ENCODE peak calls at places on chromosomes 13 and 19, in nine cellular contexts. S, A, Q, N, L, D, Z, Y and O are unnamed samples.
A peak's percentile ranks its signal among the peaks of the same experiment; 100 is the strongest.

GRCh38 chr13:63351081-63351480 is 1935.4 kb upstream of the PCDH20 start:
- DNase-seq in S (no peak), A (no peak), Q (no peak), N (no peak), L (no peak), D (no peak), Z (no peak), Y (no peak), O (no peak)

GRCh38 chr19:46125447-46125846 is 959 bp upstream of the IGFL3 start:
- DNase-seq in S (no peak), A (no peak), Q (no peak), N (no peak), L (no peak), D (no peak), Z (no peak), Y (no peak), O (no peak)

GRCh38 chr13:113616991-113617749 is 32.6 kb downstream of the TFDP1 start:
- DNase-seq in S (peak; percentile 52), A (peak; percentile 56), Q (peak; percentile 59), N (peak; percentile 60), L (no peak), D (no peak), Z (no peak), Y (no peak), O (no peak)

GRCh38 chr19:31314849-31315620 is 34.2 kb downstream of the TSHZ3 start:
- DNase-seq in S (no peak), A (no peak), Q (no peak), N (no peak), L (no peak), D (no peak), Z (no peak), Y (no peak), O (no peak)

GRCh38 chr13:40058757-40059236 is 403.3 kb downstream of the COG6 start:
- DNase-seq in S (no peak), A (no peak), Q (no peak), N (no peak), L (no peak), D (no peak), Z (no peak), Y (no peak), O (no peak)

GRCh38 chr13:48715977-48716376 is 62.2 kb downstream of the CYSLTR2 start:
- DNase-seq in S (no peak), A (no peak), Q (no peak), N (no peak), L (no peak), D (no peak), Z (no peak), Y (no peak), O (no peak)

GRCh38 chr19:3964256-3965194 is 6.4 kb downstream of the DAPK3 start:
- DNase-seq in S (no peak), A (no peak), Q (no peak), N (no peak), L (no peak), D (no peak), Z (no peak), Y (no peak), O (no peak)

GRCh38 chr13:40672310-40673060 is 6.0 kb upstream of the FOXO1 start:
- DNase-seq in S (peak; percentile 73), A (peak; percentile 53), Q (no peak), N (peak; percentile 32), L (peak; percentile 88), D (no peak), Z (no peak), Y (no peak), O (peak; percentile 81)

GRCh38 chr13:75505966-75506365 is 24.0 kb upstream of the TBC1D4 start:
- DNase-seq in S (no peak), A (no peak), Q (no peak), N (no peak), L (no peak), D (no peak), Z (no peak), Y (no peak), O (no peak)

GRCh38 chr13:23447927-23448326 is 14.4 kb upstream of the SACS start:
- DNase-seq in S (no peak), A (no peak), Q (no peak), N (no peak), L (no peak), D (no peak), Z (no peak), Y (no peak), O (no peak)

GRCh38 chr13:113814435-113814821 is 49.4 kb downstream of the GAS6 start:
- DNase-seq in S (peak; percentile 46), A (no peak), Q (no peak), N (no peak), L (peak; percentile 22), D (no peak), Z (no peak), Y (no peak), O (no peak)

GRCh38 chr19:49441210-49441959 is at the start of gene SLC17A7:
- DNase-seq in S (no peak), A (peak; percentile 59), Q (no peak), N (no peak), L (peak; percentile 40), D (peak; percentile 49), Z (peak; percentile 41), Y (peak; percentile 83), O (peak; percentile 52)

GRCh38 chr19:54147676-54148075 is 10.1 kb downstream of the CNOT3 start:
- DNase-seq in S (no peak), A (no peak), Q (no peak), N (no peak), L (no peak), D (no peak), Z (no peak), Y (no peak), O (no peak)

GRCh38 chr19:16018801-16019551 is 57.3 kb upstream of the TPM4 start:
- DNase-seq in S (no peak), A (no peak), Q (peak; percentile 56), N (no peak), L (no peak), D (no peak), Z (no peak), Y (no peak), O (no peak)

GRCh38 chr19:34555447-34555846 is 73.9 kb downstream of the WTIP start:
- DNase-seq in S (peak; percentile 25), A (no peak), Q (no peak), N (no peak), L (peak; percentile 32), D (no peak), Z (no peak), Y (no peak), O (no peak)

GRCh38 chr19:34556500-34556899 is 74.9 kb downstream of the WTIP start:
- DNase-seq in S (peak; percentile 34), A (peak; percentile 23), Q (no peak), N (no peak), L (peak; percentile 30), D (no peak), Z (no peak), Y (no peak), O (no peak)

GRCh38 chr19:34560229-34560628 is 78.7 kb downstream of the WTIP start:
- DNase-seq in S (no peak), A (no peak), Q (no peak), N (no peak), L (no peak), D (no peak), Z (no peak), Y (no peak), O (no peak)

DNA sequence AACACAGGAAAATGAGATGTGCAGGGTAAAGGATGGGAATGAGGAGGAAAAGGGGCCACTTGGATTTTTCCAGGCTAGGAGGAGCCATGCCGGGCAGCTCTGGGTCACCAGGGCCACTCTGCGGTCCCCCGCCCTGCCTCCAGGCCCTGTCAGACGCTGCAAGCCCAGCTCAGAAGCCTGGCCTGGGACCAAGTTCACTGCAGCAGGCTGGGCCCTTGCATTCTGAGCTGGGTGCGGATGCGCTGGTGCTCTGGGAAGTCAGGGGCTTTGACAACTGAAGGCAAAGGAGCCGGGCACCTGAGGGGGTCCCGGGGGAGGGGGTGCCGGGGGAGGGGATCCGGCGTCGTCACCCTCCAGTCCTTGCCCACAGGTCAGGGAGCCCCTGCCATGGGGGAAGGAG is 77.5 kb downstream of the WTIP start:
- DNase-seq in S (no peak), A (no peak), Q (no peak), N (no peak), L (no peak), D (no peak), Z (no peak), Y (no peak), O (no peak)
- H3K27ac ChIP-seq in S (no peak overlapping the region), A (no peak overlapping the region), Q (no peak overlapping the region), N (no peak overlapping the region), L (no peak overlapping the region), D (no peak overlapping the region), Z (no peak overlapping the region), Y (no peak overlapping the region), O (no peak overlapping the region)

GRCh38 chr19:29665826-29666633 is 769 bp downstream of the PLEKHF1 start:
- DNase-seq in S (peak; percentile 11), A (peak; percentile 39), Q (peak; percentile 89), N (no peak), L (peak; percentile 38), D (no peak), Z (peak; percentile 45), Y (peak; percentile 89), O (no peak)
- H3K27ac ChIP-seq in S (peak overlapping the region; percentile 26), A (peak overlapping the region; percentile 52), Q (peak overlapping the region; percentile 92), N (peak overlapping the region; percentile 40), L (peak overlapping the region; percentile 32), D (peak overlapping the region; percentile 85), Z (peak overlapping the region; percentile 75), Y (peak overlapping the region; percentile 86), O (peak overlapping the region; percentile 84)

DNA sequence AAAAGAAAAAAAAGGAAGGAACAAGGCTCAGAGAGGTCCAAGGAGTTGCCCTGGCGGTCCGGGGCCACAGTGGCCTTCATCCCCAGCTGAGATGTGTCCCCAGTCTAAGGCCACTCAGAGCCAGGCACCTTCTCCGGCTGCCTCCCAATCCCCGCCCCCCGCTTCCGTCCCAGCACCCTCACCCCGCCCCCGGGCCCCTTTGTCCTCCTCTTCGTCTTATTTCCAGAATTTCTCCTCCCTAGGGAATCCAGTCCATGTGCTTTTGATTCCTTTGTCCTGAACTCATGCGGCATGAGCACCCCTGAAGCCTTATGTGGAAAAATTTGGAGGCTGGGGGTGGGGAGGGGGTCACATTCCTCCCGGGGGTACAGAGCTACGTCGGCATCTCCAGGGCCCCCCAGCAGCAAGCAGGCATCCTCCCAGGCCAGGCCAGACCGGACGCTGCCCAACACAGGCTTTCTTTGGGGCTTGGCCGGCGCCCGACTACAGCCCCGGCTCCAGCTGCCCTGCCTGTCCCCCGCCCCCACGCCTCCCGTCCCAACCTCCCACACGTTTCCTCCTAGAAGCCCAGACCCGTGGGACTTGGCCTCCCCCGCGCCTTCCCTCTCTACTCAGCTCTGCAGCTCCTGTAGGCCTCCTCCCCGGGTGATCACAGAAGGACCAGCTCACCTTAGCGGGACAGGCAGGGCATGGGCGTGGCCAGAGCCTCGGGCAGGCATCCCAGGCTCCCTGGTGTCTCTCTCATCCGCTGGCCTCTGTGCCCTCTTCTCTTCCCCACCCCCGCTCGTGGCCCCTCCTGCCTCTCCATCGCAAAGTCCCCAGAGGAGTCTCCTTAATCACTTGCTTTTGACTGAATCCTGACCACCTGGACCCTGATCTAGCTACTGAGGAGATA is 17.8 kb upstream of the ADGRE5 start:
- DNase-seq in S (peak; percentile 76), A (peak; percentile 69), Q (peak; percentile 96), N (no peak), L (peak; percentile 69), D (peak; percentile 35), Z (peak; percentile 71), Y (peak; percentile 79), O (peak; percentile 59)
- H3K27ac ChIP-seq in S (peak overlapping the region; percentile 84), A (peak overlapping the region; percentile 61), Q (peak overlapping the region; percentile 64), N (no peak overlapping the region), L (peak overlapping the region; percentile 15), D (peak overlapping the region; percentile 81), Z (peak overlapping the region; percentile 61), Y (peak overlapping the region; percentile 50), O (peak overlapping the region; percentile 58)

DNA sequence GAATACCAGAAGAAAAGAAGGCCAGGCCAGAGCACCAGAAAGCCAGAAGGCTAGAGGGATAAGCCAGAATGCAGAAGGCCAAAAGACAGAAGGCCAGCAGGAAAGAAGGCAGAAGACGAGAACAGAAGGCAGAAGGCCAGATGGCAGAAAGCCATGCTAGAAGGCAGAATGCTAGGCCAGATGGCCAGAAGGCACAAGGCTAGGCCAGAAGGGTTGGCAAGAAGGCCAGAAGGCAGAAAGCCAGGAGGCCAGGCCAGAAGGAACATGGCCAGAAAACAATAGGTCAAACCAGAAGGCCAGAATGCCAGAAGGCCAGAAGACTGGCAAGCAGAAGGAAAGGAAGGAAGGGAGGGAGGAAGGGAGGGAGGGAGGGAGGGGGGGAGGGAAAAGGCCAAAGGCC is 188.8 kb downstream of the TUBA3C start:
- DNase-seq in S (no peak), A (no peak), Q (no peak), N (no peak), L (no peak), D (no peak), Z (no peak), Y (peak; percentile 54), O (no peak)
- H3K27ac ChIP-seq in S (no peak overlapping the region), A (no peak overlapping the region), Q (no peak overlapping the region), N (no peak overlapping the region), L (no peak overlapping the region), D (no peak overlapping the region), Z (no peak overlapping the region), Y (no peak overlapping the region), O (no peak overlapping the region)